ENCODE peak calls at places on chromosome 12, in ten cellular contexts. G is right cardiac atrium, J is pancreas, O is GM03348, X is RWPE1, B is AG09319, U is substantia nigra, W is head of caudate nucleus, A is hippocampal formation, Q is NCI-H1105. R is an unnamed sample.

GRCh38 chr12:54388214-54389138 is 3.9 kb upstream of the ZNF385A start:
- DNase-seq in G (peak), J (no peak), O (no peak), X (no peak), B (no peak), U (no peak), W (no peak), A (no peak), Q (no peak), R (no peak)

GRCh38 chr12:67413577-67413976 is 144.4 kb downstream of the CAND1 start:
- DNase-seq in G (no peak), J (no peak), O (no peak), X (peak), B (no peak), U (no peak), W (no peak), A (no peak), Q (no peak), R (no peak)

GRCh38 chr12:77152623-77153193 is 87.3 kb upstream of the E2F7 start:
- DNase-seq in G (no peak), J (no peak), O (peak), X (peak), B (peak), U (no peak), W (no peak), A (no peak), Q (no peak), R (no peak)

GRCh38 chr12:105843989-105844768 is 294.6 kb downstream of the NUAK1 start:
- DNase-seq in G (no peak), J (no peak), O (peak), X (no peak), B (no peak), U (no peak), W (no peak), A (no peak), Q (no peak), R (no peak)

GRCh38 chr12:39074063-39074462 is 168.7 kb upstream of the CPNE8 start:
- DNase-seq in G (no peak), J (no peak), O (no peak), X (no peak), B (no peak), U (no peak), W (no peak), A (no peak), Q (no peak), R (no peak)

GRCh38 chr12:5230861-5231260 is 187.2 kb downstream of the KCNA5 start:
- DNase-seq in G (no peak), J (no peak), O (no peak), X (no peak), B (no peak), U (no peak), W (no peak), A (no peak), Q (no peak), R (no peak)

GRCh38 chr12:106902053-106902452 is 53.7 kb upstream of the TMEM263 start:
- DNase-seq in G (no peak), J (no peak), O (no peak), X (no peak), B (no peak), U (no peak), W (no peak), A (no peak), Q (no peak), R (no peak)

GRCh38 chr12:4910502-4911315 is 1.0 kb downstream of the KCNA1 start:
- DNase-seq in G (no peak), J (no peak), O (peak), X (no peak), B (no peak), U (no peak), W (no peak), A (no peak), Q (no peak), R (no peak)

GRCh38 chr12:92416385-92416812 is 270.8 kb upstream of the BTG1 start:
- DNase-seq in G (no peak), J (no peak), O (no peak), X (no peak), B (no peak), U (no peak), W (no peak), A (no peak), Q (no peak), R (no peak)

GRCh38 chr12:269216-269615 is 6.6 kb upstream of the SLC6A13 start:
- DNase-seq in G (no peak), J (no peak), O (no peak), X (no peak), B (no peak), U (no peak), W (no peak), A (peak), Q (no peak), R (no peak)

GRCh38 chr12:33586576-33586975 is 147.0 kb upstream of the SYT10 start:
- DNase-seq in G (no peak), J (no peak), O (no peak), X (no peak), B (no peak), U (no peak), W (no peak), A (no peak), Q (no peak), R (no peak)

GRCh38 chr12:100077367-100077766 is 65.3 kb downstream of the BLTP3B start:
- DNase-seq in G (no peak), J (no peak), O (peak), X (no peak), B (no peak), U (no peak), W (no peak), A (no peak), Q (no peak), R (no peak)

GRCh38 chr12:45257185-45257585 is 41.3 kb downstream of the ANO6 start:
- DNase-seq in G (no peak), J (no peak), O (no peak), X (no peak), B (no peak), U (no peak), W (no peak), A (no peak), Q (no peak), R (no peak)

GRCh38 chr12:72610854-72611358 is 338.7 kb downstream of the TRHDE start:
- DNase-seq in G (no peak), J (no peak), O (no peak), X (no peak), B (no peak), U (no peak), W (no peak), A (no peak), Q (no peak), R (no peak)

GRCh38 chr12:115998119-115998633 is 279.3 kb downstream of the MED13L start:
- DNase-seq in G (no peak), J (no peak), O (peak), X (peak), B (peak), U (no peak), W (no peak), A (no peak), Q (peak), R (no peak)

GRCh38 chr12:55818140-55818728 is 393 bp downstream of the ORMDL2 start:
- DNase-seq in G (no peak), J (no peak), O (peak), X (peak), B (no peak), U (no peak), W (no peak), A (no peak), Q (no peak), R (no peak)

GRCh38 chr12:30985814-30986452 is 59.4 kb downstream of the TSPAN11 start:
- DNase-seq in G (peak), J (no peak), O (peak), X (peak), B (no peak), U (peak), W (peak), A (peak), Q (peak), R (no peak)

GRCh38 chr12:75960086-75960910 is 71.3 kb downstream of the PHLDA1 start:
- DNase-seq in G (no peak), J (peak), O (no peak), X (no peak), B (no peak), U (no peak), W (no peak), A (no peak), Q (peak), R (no peak)

GRCh38 chr12:53766881-53767280 is 15.1 kb upstream of the CISTR start:
- DNase-seq in G (no peak), J (no peak), O (peak), X (no peak), B (no peak), U (no peak), W (no peak), A (no peak), Q (no peak), R (no peak)

GRCh38 chr12:9346866-9347327 is 138.7 kb upstream of the PZP start:
- DNase-seq in G (peak), J (no peak), O (no peak), X (no peak), B (no peak), U (no peak), W (no peak), A (no peak), Q (no peak), R (no peak)

GRCh38 chr12:16568873-16569272 is 37.1 kb downstream of the LMO3 start:
- DNase-seq in G (no peak), J (no peak), O (no peak), X (peak), B (no peak), U (no peak), W (no peak), A (no peak), Q (no peak), R (no peak)

GRCh38 chr12:34391771-34392581 is 369.7 kb downstream of the ALG10 start:
- DNase-seq in G (no peak), J (peak), O (no peak), X (no peak), B (no peak), U (no peak), W (no peak), A (no peak), Q (no peak), R (no peak)

GRCh38 chr12:75986001-75986739 is 45.4 kb downstream of the PHLDA1 start:
- DNase-seq in G (no peak), J (peak), O (no peak), X (no peak), B (no peak), U (no peak), W (no peak), A (no peak), Q (peak), R (no peak)

GRCh38 chr12:53251477-53252348 is 16.4 kb upstream of the ESPL1 start:
- DNase-seq in G (peak), J (peak), O (peak), X (peak), B (peak), U (peak), W (peak), A (peak), Q (peak), R (peak)

GRCh38 chr12:11944321-11944720 is 126.4 kb upstream of the BCL2L14 start:
- DNase-seq in G (no peak), J (no peak), O (no peak), X (no peak), B (no peak), U (no peak), W (no peak), A (no peak), Q (peak), R (no peak)

GRCh38 chr12:15544589-15544988 is 222.3 kb downstream of the PTPRO start:
- DNase-seq in G (no peak), J (no peak), O (no peak), X (no peak), B (no peak), U (no peak), W (no peak), A (no peak), Q (no peak), R (no peak)

GRCh38 chr12:125065021-125065752 is at the start of gene AACS:
- DNase-seq in G (peak), J (peak), O (peak), X (peak), B (peak), U (peak), W (peak), A (peak), Q (peak), R (peak)

GRCh38 chr12:115873416-115874082 is 403.9 kb downstream of the MED13L start:
- DNase-seq in G (no peak), J (no peak), O (no peak), X (no peak), B (no peak), U (no peak), W (no peak), A (no peak), Q (peak), R (no peak)